ENCODE peak calls at places on chromosomes 13 and 19, in six cellular contexts. One of them, this sample, is unnamed.

GRCh38 chr19:33681081-33681680 is 59.4 kb downstream of the CHST8 start:
- DNase-seq in astrocyte of the cerebellum: no peak
- DNase-seq in fibroblast of mammary gland: no peak
- DNase-seq in B cell: no peak
- DNase-seq in heart right ventricle: no peak
- DNase-seq in IMR-90: no peak
- DNase-seq in this sample: no peak

GRCh38 chr19:42132030-42132628 is at the start of gene POU2F2:
- DNase-seq in astrocyte of the cerebellum: no peak
- DNase-seq in fibroblast of mammary gland: no peak
- DNase-seq in B cell: peak; percentile 92
- DNase-seq in heart right ventricle: peak; percentile 45
- DNase-seq in IMR-90: no peak
- DNase-seq in this sample: peak; percentile 88

GRCh38 chr13:94947965-94948371 is 235.6 kb upstream of the SOX21 start:
- DNase-seq in astrocyte of the cerebellum: peak; percentile 65
- DNase-seq in fibroblast of mammary gland: no peak
- DNase-seq in B cell: no peak
- DNase-seq in heart right ventricle: no peak
- DNase-seq in IMR-90: no peak
- DNase-seq in this sample: no peak

GRCh38 chr13:46575321-46575721 is 22.4 kb downstream of the LRCH1 start:
- DNase-seq in astrocyte of the cerebellum: no peak
- DNase-seq in fibroblast of mammary gland: peak; percentile 73
- DNase-seq in B cell: no peak
- DNase-seq in heart right ventricle: no peak
- DNase-seq in IMR-90: peak; percentile 89
- DNase-seq in this sample: no peak

GRCh38 chr19:44722131-44723121 is 23.5 kb downstream of the CEACAM16 start:
- DNase-seq in astrocyte of the cerebellum: no peak
- DNase-seq in fibroblast of mammary gland: no peak
- DNase-seq in B cell: peak; percentile 47
- DNase-seq in heart right ventricle: no peak
- DNase-seq in IMR-90: no peak
- DNase-seq in this sample: no peak

GRCh38 chr13:79003989-79004550 is 345.1 kb upstream of the OBI1 start:
- DNase-seq in astrocyte of the cerebellum: no peak
- DNase-seq in fibroblast of mammary gland: no peak
- DNase-seq in B cell: no peak
- DNase-seq in heart right ventricle: no peak
- DNase-seq in IMR-90: no peak
- DNase-seq in this sample: no peak

GRCh38 chr19:45526143-45526542 is 18.9 kb downstream of the VASP start:
- DNase-seq in astrocyte of the cerebellum: no peak
- DNase-seq in fibroblast of mammary gland: peak; percentile 66
- DNase-seq in B cell: no peak
- DNase-seq in heart right ventricle: peak; percentile 73
- DNase-seq in IMR-90: peak; percentile 55
- DNase-seq in this sample: no peak

GRCh38 chr13:102626928-102627327 is 30.1 kb downstream of the TPP2 start:
- DNase-seq in astrocyte of the cerebellum: no peak
- DNase-seq in fibroblast of mammary gland: no peak
- DNase-seq in B cell: no peak
- DNase-seq in heart right ventricle: no peak
- DNase-seq in IMR-90: no peak
- DNase-seq in this sample: no peak

GRCh38 chr19:18152817-18153554 is at the start of gene PIK3R2:
- DNase-seq in astrocyte of the cerebellum: peak; percentile 98
- DNase-seq in fibroblast of mammary gland: peak; percentile 98
- DNase-seq in B cell: peak; percentile 97
- DNase-seq in heart right ventricle: peak; percentile 100
- DNase-seq in IMR-90: peak; percentile 98
- DNase-seq in this sample: peak; percentile 99

GRCh38 chr13:65965496-65965895 is 1264.6 kb downstream of the PCDH9 start:
- DNase-seq in astrocyte of the cerebellum: no peak
- DNase-seq in fibroblast of mammary gland: peak; percentile 81
- DNase-seq in B cell: no peak
- DNase-seq in heart right ventricle: no peak
- DNase-seq in IMR-90: peak; percentile 20
- DNase-seq in this sample: no peak

GRCh38 chr13:83549671-83550070 is 332.6 kb downstream of the SLITRK1 start:
- DNase-seq in astrocyte of the cerebellum: no peak
- DNase-seq in fibroblast of mammary gland: no peak
- DNase-seq in B cell: no peak
- DNase-seq in heart right ventricle: no peak
- DNase-seq in IMR-90: no peak
- DNase-seq in this sample: no peak

GRCh38 chr19:32928806-32929205 is 43.0 kb downstream of the CEP89 start:
- DNase-seq in astrocyte of the cerebellum: no peak
- DNase-seq in fibroblast of mammary gland: no peak
- DNase-seq in B cell: no peak
- DNase-seq in heart right ventricle: no peak
- DNase-seq in IMR-90: peak; percentile 4
- DNase-seq in this sample: no peak

GRCh38 chr19:9808855-9809646 is 9.8 kb downstream of the FBXL12 start:
- DNase-seq in astrocyte of the cerebellum: no peak
- DNase-seq in fibroblast of mammary gland: no peak
- DNase-seq in B cell: no peak
- DNase-seq in heart right ventricle: no peak
- DNase-seq in IMR-90: no peak
- DNase-seq in this sample: no peak

GRCh38 chr13:97367427-97367826 is 66.5 kb upstream of the RAP2A start:
- DNase-seq in astrocyte of the cerebellum: peak; percentile 54
- DNase-seq in fibroblast of mammary gland: peak; percentile 84
- DNase-seq in B cell: no peak
- DNase-seq in heart right ventricle: no peak
- DNase-seq in IMR-90: peak; percentile 78
- DNase-seq in this sample: no peak

GRCh38 chr19:55340144-55340783 is 588 bp downstream of the KMT5C start:
- DNase-seq in astrocyte of the cerebellum: no peak
- DNase-seq in fibroblast of mammary gland: no peak
- DNase-seq in B cell: no peak
- DNase-seq in heart right ventricle: no peak
- DNase-seq in IMR-90: no peak
- DNase-seq in this sample: no peak

GRCh38 chr19:55341191-55342043 is 1.7 kb downstream of the KMT5C start:
- DNase-seq in astrocyte of the cerebellum: no peak
- DNase-seq in fibroblast of mammary gland: peak; percentile 56
- DNase-seq in B cell: peak; percentile 51
- DNase-seq in heart right ventricle: peak; percentile 68
- DNase-seq in IMR-90: peak; percentile 33
- DNase-seq in this sample: no peak

GRCh38 chr19:55339225-55340143 is at the start of gene KMT5C:
- DNase-seq in astrocyte of the cerebellum: peak; percentile 100
- DNase-seq in fibroblast of mammary gland: peak; percentile 100
- DNase-seq in B cell: peak; percentile 100
- DNase-seq in heart right ventricle: peak; percentile 100
- DNase-seq in IMR-90: peak; percentile 100
- DNase-seq in this sample: peak; percentile 100

GRCh38 chr19:55342044-55342531 is 2.4 kb downstream of the KMT5C start:
- DNase-seq in astrocyte of the cerebellum: no peak
- DNase-seq in fibroblast of mammary gland: no peak
- DNase-seq in B cell: no peak
- DNase-seq in heart right ventricle: no peak
- DNase-seq in IMR-90: no peak
- DNase-seq in this sample: no peak

GRCh38 chr19:55340784-55341147 is 1.1 kb downstream of the KMT5C start:
- DNase-seq in astrocyte of the cerebellum: no peak
- DNase-seq in fibroblast of mammary gland: no peak
- DNase-seq in B cell: peak; percentile 42
- DNase-seq in heart right ventricle: no peak
- DNase-seq in IMR-90: no peak
- DNase-seq in this sample: no peak
- TF ChIP-seq CTCF in astrocyte of the cerebellum: no peak
- TF ChIP-seq CTCF in fibroblast of mammary gland: no peak
- TF ChIP-seq CTCF in B cell: no peak
- TF ChIP-seq CTCF in heart right ventricle: no peak
- TF ChIP-seq CTCF in IMR-90: peak; percentile 27
- TF ChIP-seq CTCF in this sample: no peak

DNA sequence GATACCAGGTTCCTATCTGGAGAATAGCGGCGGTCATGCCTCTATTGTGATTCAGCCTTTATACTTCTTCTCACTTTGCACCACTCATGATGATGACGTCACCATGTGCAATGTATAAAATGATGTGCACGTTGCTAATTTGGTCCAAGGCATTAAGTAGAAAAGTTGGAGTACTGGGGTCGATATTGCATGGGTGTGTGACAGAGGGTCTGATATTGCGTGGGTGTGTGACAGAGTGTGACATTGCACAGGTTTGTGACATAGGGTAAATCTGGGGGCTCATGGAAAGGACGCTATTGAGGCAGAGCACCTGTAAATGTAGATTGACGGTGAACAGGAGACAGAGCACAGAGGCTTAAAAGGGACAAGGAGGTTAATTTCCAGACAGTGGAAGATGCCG is 4.5 kb upstream of the VN1R4 start:
- DNase-seq in astrocyte of the cerebellum: no peak
- DNase-seq in fibroblast of mammary gland: no peak
- DNase-seq in B cell: no peak
- DNase-seq in heart right ventricle: no peak
- DNase-seq in IMR-90: no peak
- DNase-seq in this sample: no peak
- TF ChIP-seq CTCF in astrocyte of the cerebellum: no peak
- TF ChIP-seq CTCF in fibroblast of mammary gland: no peak
- TF ChIP-seq CTCF in B cell: no peak
- TF ChIP-seq CTCF in heart right ventricle: no peak
- TF ChIP-seq CTCF in IMR-90: no peak
- TF ChIP-seq CTCF in this sample: no peak

DNA sequence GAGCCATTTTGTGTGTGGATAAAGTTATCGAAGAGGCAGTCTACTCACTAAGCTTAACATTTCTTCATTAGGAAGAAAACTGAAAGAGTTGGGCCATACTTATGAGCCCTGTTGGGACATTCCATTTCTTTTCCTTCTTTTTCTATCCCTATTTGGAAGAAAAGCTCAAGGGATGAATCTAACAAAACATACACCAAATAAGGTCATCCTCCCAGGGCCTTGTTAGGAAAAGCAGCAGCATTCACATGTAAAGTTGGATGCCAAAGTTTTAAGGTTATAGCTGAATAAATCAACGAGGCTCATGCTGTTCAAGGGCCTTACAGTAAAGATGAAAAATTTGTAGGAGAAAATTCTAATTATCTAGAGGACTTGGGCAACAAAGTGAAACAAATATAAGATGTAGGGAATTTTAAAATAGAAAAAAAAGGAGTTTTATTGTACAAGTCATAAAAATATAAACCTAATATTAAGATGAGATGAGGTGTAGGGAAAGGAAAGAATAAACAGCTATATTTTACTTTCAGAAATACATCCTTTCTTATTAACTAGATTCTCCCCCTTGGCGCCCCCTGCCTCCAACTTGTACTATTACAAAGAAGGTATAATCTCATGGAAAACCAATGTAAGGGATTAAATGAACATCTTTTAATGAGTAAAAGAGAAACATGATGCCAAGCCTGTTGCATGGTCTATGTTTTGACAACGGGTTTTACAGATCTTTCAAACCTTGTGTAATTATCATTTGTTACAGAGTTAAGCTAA is 160.4 kb downstream of the PCDH20 start:
- DNase-seq in astrocyte of the cerebellum: no peak
- DNase-seq in fibroblast of mammary gland: no peak
- DNase-seq in B cell: no peak
- DNase-seq in heart right ventricle: no peak
- DNase-seq in IMR-90: no peak
- DNase-seq in this sample: no peak
- TF ChIP-seq CTCF in astrocyte of the cerebellum: peak; percentile 48
- TF ChIP-seq CTCF in fibroblast of mammary gland: no peak
- TF ChIP-seq CTCF in B cell: no peak
- TF ChIP-seq CTCF in heart right ventricle: no peak
- TF ChIP-seq CTCF in IMR-90: peak; percentile 10
- TF ChIP-seq CTCF in this sample: no peak

DNA sequence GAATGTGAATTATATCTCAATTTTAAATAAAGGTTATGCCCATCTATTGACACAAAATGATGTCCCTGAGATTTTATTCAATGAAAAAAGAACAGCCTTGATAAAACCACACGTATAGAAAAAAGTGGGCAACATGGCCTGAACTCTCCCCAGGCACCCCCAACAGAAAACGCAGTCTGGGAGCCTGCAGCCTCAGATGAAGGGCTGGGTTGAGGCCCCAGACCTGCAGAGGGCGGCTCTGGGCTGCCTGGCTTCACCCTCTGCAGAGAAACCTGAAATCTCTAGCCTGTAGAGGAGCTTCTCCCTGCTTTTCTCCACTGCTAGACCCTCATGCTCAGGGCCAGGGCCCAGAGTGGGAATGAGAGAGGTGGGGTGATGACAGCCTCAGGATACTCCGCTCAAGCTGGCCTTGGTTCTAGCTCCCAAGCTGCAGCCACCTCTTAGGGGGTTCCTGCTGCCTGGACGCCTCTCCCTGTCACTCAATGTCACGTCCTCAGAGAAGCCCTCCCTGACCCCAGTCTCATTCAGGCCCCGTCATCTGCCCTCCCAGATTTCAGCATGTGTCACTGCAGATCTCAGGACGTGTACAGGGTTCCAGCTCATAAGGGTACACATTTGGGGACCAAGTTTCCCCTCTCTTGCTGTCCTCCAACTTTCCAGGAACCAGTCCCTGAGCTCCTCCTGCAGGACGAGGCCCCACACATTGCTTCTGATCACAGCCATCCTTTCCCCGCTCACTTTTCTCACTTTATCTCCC is 1.8 kb downstream of the MBD3 start:
- DNase-seq in astrocyte of the cerebellum: no peak
- DNase-seq in fibroblast of mammary gland: peak; percentile 31
- DNase-seq in B cell: peak; percentile 50
- DNase-seq in heart right ventricle: no peak
- DNase-seq in IMR-90: no peak
- DNase-seq in this sample: peak; percentile 32
- TF ChIP-seq CTCF in astrocyte of the cerebellum: peak; percentile 60
- TF ChIP-seq CTCF in fibroblast of mammary gland: peak; percentile 37
- TF ChIP-seq CTCF in B cell: peak; percentile 39
- TF ChIP-seq CTCF in heart right ventricle: no peak
- TF ChIP-seq CTCF in IMR-90: peak; percentile 37
- TF ChIP-seq CTCF in this sample: peak; percentile 33

DNA sequence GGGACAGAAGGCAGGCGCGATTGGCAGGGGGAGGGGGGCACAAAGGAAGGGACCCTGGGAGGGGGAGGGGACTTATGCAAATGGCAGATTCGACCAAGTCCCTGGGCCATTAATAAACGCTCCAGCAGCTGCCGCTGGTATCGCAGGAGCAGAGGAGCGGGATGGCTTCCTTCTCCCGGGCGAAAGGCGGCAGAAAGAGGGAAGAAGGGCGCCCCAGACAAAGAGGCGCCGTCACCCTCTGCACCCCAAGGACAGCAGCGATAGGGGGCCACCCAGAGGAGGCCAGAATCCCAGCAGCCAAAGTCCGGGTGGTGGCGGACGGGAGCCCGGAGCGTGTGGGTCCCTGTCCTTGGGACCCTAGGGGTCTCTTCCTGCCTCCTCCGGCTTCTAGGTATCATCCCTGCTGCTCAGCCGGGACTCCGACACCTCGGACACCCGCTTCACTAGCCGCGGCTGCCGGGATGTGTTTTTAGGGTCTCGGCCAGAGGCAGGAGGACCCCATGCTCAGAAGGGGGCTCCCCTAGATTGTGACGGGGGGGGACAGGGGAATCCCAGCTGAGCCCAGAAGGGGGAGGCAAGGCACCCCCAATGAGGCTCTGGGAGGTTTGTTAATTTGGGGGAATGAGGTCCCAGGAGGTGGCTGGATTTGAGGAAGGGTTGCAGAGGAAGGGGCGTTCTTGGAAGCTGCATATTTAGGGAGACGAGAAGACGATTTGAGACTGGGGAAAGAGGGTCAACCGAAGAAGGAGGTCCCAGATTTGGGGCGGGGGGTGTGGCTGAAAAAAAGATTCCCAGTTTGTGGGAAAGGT is 1.7 kb downstream of the PTPRS start:
- DNase-seq in astrocyte of the cerebellum: no peak
- DNase-seq in fibroblast of mammary gland: no peak
- DNase-seq in B cell: peak; percentile 39
- DNase-seq in heart right ventricle: no peak
- DNase-seq in IMR-90: no peak
- DNase-seq in this sample: no peak
- TF ChIP-seq CTCF in astrocyte of the cerebellum: no peak
- TF ChIP-seq CTCF in fibroblast of mammary gland: no peak
- TF ChIP-seq CTCF in B cell: no peak
- TF ChIP-seq CTCF in heart right ventricle: no peak
- TF ChIP-seq CTCF in IMR-90: no peak
- TF ChIP-seq CTCF in this sample: no peak